ENCODE peak calls at places on chromosomes 12 and 14, in five cellular contexts. U, R, N, F and A are unnamed samples.

GRCh38 chr12:80053048-80053790 is 46.1 kb upstream of the OTOGL start:
- DNase-seq in U (peak; percentile 89), R (no peak), N (peak; percentile 93), F (no peak), A (no peak)

GRCh38 chr12:75656650-75657049 is 145.2 kb upstream of the KRR1 start:
- DNase-seq in U (no peak), R (peak; percentile 86), N (no peak), F (no peak), A (no peak)

GRCh38 chr12:11581179-11581755 is 68.2 kb upstream of the ETV6 start:
- DNase-seq in U (peak; percentile 48), R (peak; percentile 77), N (peak; percentile 81), F (peak; percentile 43), A (peak; percentile 52)

GRCh38 chr14:72926292-72927028 is at the start of gene DCAF4:
- DNase-seq in U (peak; percentile 98), R (peak; percentile 100), N (peak; percentile 98), F (peak; percentile 98), A (peak; percentile 98)

GRCh38 chr12:9669534-9669933 is at the start of gene CLEC2D:
- DNase-seq in U (no peak), R (no peak), N (no peak), F (no peak), A (no peak)

GRCh38 chr12:7542813-7543212 is 39.2 kb upstream of the CD163 start:
- DNase-seq in U (no peak), R (no peak), N (no peak), F (no peak), A (no peak)

GRCh38 chr12:122836027-122836921 is 1.0 kb downstream of the HIP1R start:
- DNase-seq in U (peak; percentile 68), R (peak; percentile 12), N (peak; percentile 66), F (peak; percentile 50), A (no peak)

GRCh38 chr14:57389646-57390036 is 745 bp upstream of the NAA30 start:
- DNase-seq in U (no peak), R (peak; percentile 59), N (no peak), F (no peak), A (peak; percentile 48)

GRCh38 chr14:91946313-91947195 is 940 bp downstream of the FBLN5 start:
- DNase-seq in U (no peak), R (no peak), N (no peak), F (no peak), A (no peak)

GRCh38 chr12:108612788-108613282 is 15.0 kb upstream of the TMEM119 start:
- DNase-seq in U (no peak), R (peak; percentile 74), N (no peak), F (no peak), A (peak; percentile 55)

GRCh38 chr12:6310771-6311610 is 509 bp downstream of the PLEKHG6 start:
- DNase-seq in U (no peak), R (peak; percentile 75), N (peak; percentile 56), F (no peak), A (no peak)

GRCh38 chr12:18479266-18479665 is 217.9 kb downstream of the PIK3C2G start:
- DNase-seq in U (no peak), R (no peak), N (no peak), F (no peak), A (no peak)

GRCh38 chr12:46963977-46964376 is 115.4 kb upstream of the PCED1B start:
- DNase-seq in U (peak; percentile 70), R (no peak), N (no peak), F (no peak), A (no peak)

GRCh38 chr14:74389980-74390379 is 36.0 kb downstream of the SYNDIG1L start:
- DNase-seq in U (no peak), R (no peak), N (no peak), F (no peak), A (no peak)

GRCh38 chr14:22509036-22509709 is 79.9 kb downstream of the DAD1 start:
- DNase-seq in U (no peak), R (no peak), N (no peak), F (no peak), A (peak; percentile 40)

GRCh38 chr14:85428926-85429325 is 101.0 kb upstream of the FLRT2 start:
- DNase-seq in U (no peak), R (no peak), N (no peak), F (no peak), A (no peak)

GRCh38 chr14:85532981-85533820 is 3.3 kb downstream of the FLRT2 start:
- DNase-seq in U (peak; percentile 66), R (peak; percentile 98), N (peak; percentile 79), F (peak; percentile 46), A (peak; percentile 91)

GRCh38 chr12:51200806-51201205 is 17.1 kb downstream of the POU6F1 start:
- DNase-seq in U (no peak), R (no peak), N (no peak), F (no peak), A (no peak)

GRCh38 chr12:7079826-7080125 is 12.5 kb downstream of the C1R start:
- DNase-seq in U (no peak), R (no peak), N (no peak), F (no peak), A (no peak)

GRCh38 chr12:49741882-49742620 is 694 bp downstream of the TMBIM6 start:
- DNase-seq in U (peak; percentile 97), R (peak; percentile 95), N (peak; percentile 93), F (peak; percentile 62), A (peak; percentile 89)

GRCh38 chr14:88919502-88919901 is 95.1 kb downstream of the TTC8 start:
- DNase-seq in U (no peak), R (peak; percentile 1), N (no peak), F (peak; percentile 15), A (no peak)

GRCh38 chr12:57604454-57605307 is at the start of gene DTX3:
- DNase-seq in U (peak; percentile 38), R (peak; percentile 53), N (peak; percentile 81), F (peak; percentile 57), A (peak; percentile 85)

GRCh38 chr12:7555752-7556151 is 52.2 kb upstream of the CD163 start:
- DNase-seq in U (no peak), R (no peak), N (no peak), F (no peak), A (peak; percentile 24)

GRCh38 chr12:90954428-90954827 is 548 bp downstream of the CCER1 start:
- DNase-seq in U (no peak), R (no peak), N (no peak), F (no peak), A (no peak)

GRCh38 chr12:113070117-113070906 is 13.8 kb downstream of the DTX1 start:
- DNase-seq in U (no peak), R (no peak), N (no peak), F (no peak), A (no peak)

GRCh38 chr12:71162832-71163711 is 5.3 kb upstream of the TSPAN8 start:
- DNase-seq in U (no peak), R (peak; percentile 12), N (no peak), F (no peak), A (no peak)

GRCh38 chr12:97288526-97288925 is 174.1 kb upstream of the RMST start:
- DNase-seq in U (no peak), R (no peak), N (no peak), F (no peak), A (no peak)

DNA sequence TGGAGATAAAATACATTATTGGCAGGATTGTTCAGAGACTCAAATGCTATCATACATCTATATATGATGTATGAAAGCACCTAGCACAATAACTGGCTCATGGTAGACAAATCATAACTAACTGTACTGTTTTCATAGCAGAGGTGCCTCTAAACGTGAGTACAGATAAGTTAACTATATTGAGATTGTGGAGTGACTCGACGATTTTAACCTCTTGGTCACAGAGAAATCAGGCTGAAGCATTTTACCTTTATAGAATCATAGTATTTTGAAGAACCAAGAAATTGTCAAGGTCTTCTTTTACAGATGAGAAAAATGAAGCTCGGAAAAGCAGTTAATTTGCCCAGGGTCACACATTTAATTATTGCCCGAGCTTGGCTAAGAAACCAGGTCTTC is 666 bp upstream of the DERA start:
- DNase-seq in U (no peak), R (no peak), N (no peak), F (no peak), A (no peak)
- H3K27ac ChIP-seq in U (peak overlapping the region; percentile 97), R (no peak overlapping the region), N (peak overlapping the region; percentile 98), F (peak overlapping the region; percentile 83), A (peak overlapping the region; percentile 89)

DNA sequence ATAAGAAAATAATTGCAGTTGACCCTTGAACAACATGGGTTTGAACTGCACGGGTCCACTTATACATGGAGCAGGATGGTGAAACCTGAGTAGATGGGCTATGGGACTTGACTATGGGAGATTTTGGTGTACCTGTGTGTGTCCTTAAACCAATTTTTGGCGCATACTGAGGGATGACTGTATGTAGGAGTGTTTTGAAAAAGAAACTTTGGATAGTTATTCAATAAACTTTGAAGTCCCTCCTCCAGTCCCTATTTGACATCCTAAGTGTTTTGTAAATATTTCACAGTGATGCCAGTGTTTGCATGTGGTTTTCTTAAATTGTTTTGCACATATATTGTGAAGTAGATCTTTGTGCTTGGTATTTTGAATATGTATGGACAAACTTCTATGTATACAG is 12.4 kb downstream of the KTN1 start:
- DNase-seq in U (no peak), R (no peak), N (no peak), F (no peak), A (no peak)
- H3K4me1 ChIP-seq in U (peaks cover 4% of the 10 kb centered on the region), R (no peaks in the 10 kb centered on the region), N (peaks cover 46% of the 10 kb centered on the region), F (peaks cover 71% of the 10 kb centered on the region), A (no peaks in the 10 kb centered on the region)

DNA sequence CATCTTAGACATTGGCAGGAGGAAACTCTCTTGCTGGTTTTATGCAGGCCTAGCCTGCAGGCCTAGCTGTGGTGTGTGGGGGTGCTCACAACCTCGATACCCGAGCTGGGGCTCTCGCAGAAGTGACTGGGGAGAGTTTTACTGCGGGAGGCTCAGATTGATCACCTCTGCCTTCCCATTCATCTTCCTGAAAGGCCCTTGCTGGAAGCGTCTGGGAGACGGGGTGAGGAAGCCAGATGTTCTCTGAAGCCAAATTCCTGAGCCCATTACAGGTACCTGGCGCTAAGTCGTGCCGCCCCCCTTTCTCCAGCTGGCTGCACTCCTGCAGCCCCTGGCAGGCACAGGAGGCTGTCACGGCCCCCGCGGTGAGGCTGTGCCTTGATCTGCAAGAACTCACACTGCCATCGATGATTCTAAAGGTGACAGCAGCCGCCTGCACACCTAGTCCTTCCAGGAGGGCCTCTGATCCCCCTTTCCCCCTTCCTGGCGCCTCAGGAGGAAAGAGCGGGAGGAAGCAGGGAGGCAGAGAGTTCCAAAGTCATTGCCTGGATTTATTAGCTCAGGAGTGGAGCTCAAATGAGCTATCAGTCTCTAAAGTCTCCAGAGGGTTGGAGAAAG is 106.8 kb downstream of the RFLNA start:
- DNase-seq in U (no peak), R (no peak), N (no peak), F (no peak), A (no peak)
- H3K27ac ChIP-seq in U (peak overlapping the region; percentile 71), R (no peak overlapping the region), N (peak overlapping the region; percentile 99), F (no peak overlapping the region), A (no peak overlapping the region)

DNA sequence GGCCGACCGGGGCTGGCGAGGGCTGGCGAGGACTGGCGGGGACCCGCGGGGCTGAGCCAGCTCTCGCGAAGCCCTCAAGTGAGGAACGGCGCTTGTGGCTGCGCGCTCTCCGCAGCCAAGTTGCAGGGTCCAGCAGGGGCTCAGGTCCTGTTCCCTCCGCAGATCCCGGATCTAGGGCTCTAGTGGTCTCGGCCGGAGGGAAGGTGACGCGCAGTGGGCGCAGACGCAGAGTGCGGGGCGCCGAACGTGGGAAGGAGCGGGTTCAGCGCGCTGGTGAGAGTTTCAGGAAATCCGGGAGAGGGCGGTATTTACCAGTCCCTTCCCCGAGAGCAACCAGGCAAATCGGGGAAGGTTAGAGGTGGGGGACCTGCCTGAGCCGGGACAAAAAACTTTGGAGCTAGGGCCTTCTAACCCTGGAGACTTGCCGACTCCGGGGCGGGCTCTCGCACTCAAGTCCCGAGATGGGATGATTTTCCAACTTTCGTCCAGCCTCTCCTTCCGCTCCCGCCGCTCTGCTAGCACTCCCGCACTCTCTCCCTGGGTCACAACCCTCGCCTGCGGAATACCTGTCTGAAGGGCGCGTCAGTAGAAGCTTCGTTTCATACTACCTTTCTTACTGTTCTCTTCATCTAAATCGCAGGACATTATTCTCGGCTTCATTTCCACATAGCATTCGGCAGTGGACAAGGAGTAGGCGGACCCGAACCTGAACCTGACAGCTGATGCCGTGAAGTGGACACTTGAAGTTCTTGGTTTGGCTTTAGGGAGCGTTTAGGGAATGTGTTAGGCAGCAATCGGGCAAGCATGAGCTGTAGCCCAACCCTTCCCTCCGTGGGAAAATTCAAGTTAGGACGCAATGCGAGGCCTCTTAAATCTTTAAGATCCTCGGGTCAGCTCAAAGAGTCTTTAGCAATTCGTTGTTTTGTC is 13.6 kb upstream of the PAX9 start:
- DNase-seq in U (no peak), R (peak; percentile 91), N (no peak), F (peak; percentile 47), A (no peak)
- H3K4me1 ChIP-seq in U (peaks cover 7% of the 10 kb centered on the region), R (no peaks in the 10 kb centered on the region), N (peaks cover 21% of the 10 kb centered on the region), F (peaks cover 5% of the 10 kb centered on the region), A (no peaks in the 10 kb centered on the region)